ENCODE peak calls at places on chromosomes 11 and 22, in nine cellular contexts. One of them, this sample, is unnamed.

GRCh38 chr22:19610518-19611253 is 86.5 kb upstream of the CLDN5 start:
- DNase-seq in PC-3: no peak
- DNase-seq in body of pancreas: no peak
- DNase-seq in H9: peak
- DNase-seq in heart right ventricle: no peak
- DNase-seq in fibroblast of mammary gland: no peak
- DNase-seq in prostate gland: no peak
- DNase-seq in HFFc6: no peak
- DNase-seq in adrenal gland: no peak
- DNase-seq in this sample: no peak

GRCh38 chr11:59012942-59013256 is 73.2 kb upstream of the GLYATL1B start:
- DNase-seq in PC-3: no peak
- DNase-seq in body of pancreas: peak
- DNase-seq in H9: no peak
- DNase-seq in heart right ventricle: no peak
- DNase-seq in fibroblast of mammary gland: no peak
- DNase-seq in prostate gland: peak
- DNase-seq in HFFc6: no peak
- DNase-seq in adrenal gland: no peak
- DNase-seq in this sample: no peak

GRCh38 chr11:1852885-1853284 is at the start of gene LSP1:
- DNase-seq in PC-3: no peak
- DNase-seq in body of pancreas: no peak
- DNase-seq in H9: no peak
- DNase-seq in heart right ventricle: no peak
- DNase-seq in fibroblast of mammary gland: no peak
- DNase-seq in prostate gland: no peak
- DNase-seq in HFFc6: no peak
- DNase-seq in adrenal gland: no peak
- DNase-seq in this sample: no peak

GRCh38 chr22:26322179-26322905 is 106.7 kb upstream of the ASPHD2 start:
- DNase-seq in PC-3: peak
- DNase-seq in body of pancreas: no peak
- DNase-seq in H9: no peak
- DNase-seq in heart right ventricle: no peak
- DNase-seq in fibroblast of mammary gland: peak
- DNase-seq in prostate gland: no peak
- DNase-seq in HFFc6: peak
- DNase-seq in adrenal gland: no peak
- DNase-seq in this sample: no peak

GRCh38 chr11:61315260-61315659 is 17.6 kb downstream of the DDB1 start:
- DNase-seq in PC-3: peak
- DNase-seq in body of pancreas: no peak
- DNase-seq in H9: no peak
- DNase-seq in heart right ventricle: no peak
- DNase-seq in fibroblast of mammary gland: no peak
- DNase-seq in prostate gland: no peak
- DNase-seq in HFFc6: no peak
- DNase-seq in adrenal gland: peak
- DNase-seq in this sample: no peak

GRCh38 chr11:20474176-20474950 is 86.8 kb downstream of the PRMT3 start:
- DNase-seq in PC-3: no peak
- DNase-seq in body of pancreas: no peak
- DNase-seq in H9: peak
- DNase-seq in heart right ventricle: peak
- DNase-seq in fibroblast of mammary gland: no peak
- DNase-seq in prostate gland: no peak
- DNase-seq in HFFc6: no peak
- DNase-seq in adrenal gland: no peak
- DNase-seq in this sample: no peak

GRCh38 chr11:63246045-63246444 is 2.6 kb upstream of the SLC22A25 start:
- DNase-seq in PC-3: no peak
- DNase-seq in body of pancreas: no peak
- DNase-seq in H9: no peak
- DNase-seq in heart right ventricle: no peak
- DNase-seq in fibroblast of mammary gland: no peak
- DNase-seq in prostate gland: no peak
- DNase-seq in HFFc6: no peak
- DNase-seq in adrenal gland: no peak
- DNase-seq in this sample: no peak

GRCh38 chr11:35639591-35640179 is 21.4 kb downstream of the FJX1 start:
- DNase-seq in PC-3: no peak
- DNase-seq in body of pancreas: no peak
- DNase-seq in H9: no peak
- DNase-seq in heart right ventricle: no peak
- DNase-seq in fibroblast of mammary gland: no peak
- DNase-seq in prostate gland: no peak
- DNase-seq in HFFc6: no peak
- DNase-seq in adrenal gland: no peak
- DNase-seq in this sample: no peak

GRCh38 chr11:30873924-30874323 is 287.8 kb upstream of the MPPED2 start:
- DNase-seq in PC-3: no peak
- DNase-seq in body of pancreas: no peak
- DNase-seq in H9: no peak
- DNase-seq in heart right ventricle: no peak
- DNase-seq in fibroblast of mammary gland: no peak
- DNase-seq in prostate gland: no peak
- DNase-seq in HFFc6: no peak
- DNase-seq in adrenal gland: no peak
- DNase-seq in this sample: no peak

GRCh38 chr11:34235189-34235588 is 122.6 kb downstream of the ABTB2 start:
- DNase-seq in PC-3: no peak
- DNase-seq in body of pancreas: no peak
- DNase-seq in H9: no peak
- DNase-seq in heart right ventricle: no peak
- DNase-seq in fibroblast of mammary gland: no peak
- DNase-seq in prostate gland: no peak
- DNase-seq in HFFc6: no peak
- DNase-seq in adrenal gland: no peak
- DNase-seq in this sample: no peak

GRCh38 chr11:46305295-46305694 is 27.8 kb downstream of the CREB3L1 start:
- DNase-seq in PC-3: no peak
- DNase-seq in body of pancreas: no peak
- DNase-seq in H9: no peak
- DNase-seq in heart right ventricle: no peak
- DNase-seq in fibroblast of mammary gland: no peak
- DNase-seq in prostate gland: no peak
- DNase-seq in HFFc6: peak
- DNase-seq in adrenal gland: no peak
- DNase-seq in this sample: no peak

GRCh38 chr11:22510010-22510409 is 115.6 kb downstream of the FANCF start:
- DNase-seq in PC-3: no peak
- DNase-seq in body of pancreas: no peak
- DNase-seq in H9: no peak
- DNase-seq in heart right ventricle: no peak
- DNase-seq in fibroblast of mammary gland: peak
- DNase-seq in prostate gland: no peak
- DNase-seq in HFFc6: no peak
- DNase-seq in adrenal gland: no peak
- DNase-seq in this sample: no peak

GRCh38 chr11:132054822-132055221 is 684.4 kb downstream of the NTM start:
- DNase-seq in PC-3: peak
- DNase-seq in body of pancreas: no peak
- DNase-seq in H9: no peak
- DNase-seq in heart right ventricle: no peak
- DNase-seq in fibroblast of mammary gland: peak
- DNase-seq in prostate gland: no peak
- DNase-seq in HFFc6: peak
- DNase-seq in adrenal gland: no peak
- DNase-seq in this sample: no peak

GRCh38 chr11:69984457-69985261 is 93.5 kb upstream of the ANO1 start:
- DNase-seq in PC-3: no peak
- DNase-seq in body of pancreas: no peak
- DNase-seq in H9: peak
- DNase-seq in heart right ventricle: no peak
- DNase-seq in fibroblast of mammary gland: no peak
- DNase-seq in prostate gland: no peak
- DNase-seq in HFFc6: no peak
- DNase-seq in adrenal gland: no peak
- DNase-seq in this sample: no peak

DNA sequence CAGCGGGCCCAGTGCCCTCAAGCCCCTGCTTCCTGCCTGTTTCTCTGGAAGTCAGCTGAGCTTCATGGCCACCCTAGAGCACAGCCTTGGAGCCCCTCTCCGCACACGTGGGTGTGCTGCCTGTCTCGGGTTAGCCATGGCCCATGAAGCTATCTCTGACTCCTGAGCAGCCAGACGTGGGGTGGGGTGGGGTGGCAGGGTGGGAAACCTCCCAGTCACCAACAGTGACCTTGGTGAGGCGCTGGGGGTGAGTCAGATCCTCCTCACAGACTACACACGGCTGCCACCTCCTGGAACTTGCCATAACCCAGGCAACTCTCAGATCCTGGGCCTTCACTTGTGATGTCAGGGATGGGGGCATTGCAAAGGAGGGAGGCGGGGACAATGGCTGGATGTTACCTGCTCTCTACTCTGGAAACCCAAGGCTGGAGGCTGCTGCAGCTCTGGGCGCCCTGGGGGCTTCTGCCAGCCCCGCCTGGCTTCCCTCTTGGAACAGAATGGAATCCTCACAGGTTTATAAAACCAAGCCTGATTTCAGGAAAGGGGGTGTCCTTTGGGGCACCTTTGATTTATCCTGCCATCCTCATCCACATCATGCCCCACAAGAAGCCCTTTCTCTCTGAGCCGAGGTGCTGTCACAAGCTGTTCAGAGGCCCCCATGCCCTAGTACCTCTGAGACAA is 88.4 kb downstream of the SNX19 start:
- DNase-seq in PC-3: peak
- DNase-seq in body of pancreas: peak
- DNase-seq in H9: peak
- DNase-seq in heart right ventricle: peak
- DNase-seq in fibroblast of mammary gland: peak
- DNase-seq in prostate gland: no peak
- DNase-seq in HFFc6: peak
- DNase-seq in adrenal gland: peak
- DNase-seq in this sample: peak
- TF ChIP-seq CTCF in PC-3: peak
- TF ChIP-seq CTCF in body of pancreas: peak
- TF ChIP-seq CTCF in H9: peak
- TF ChIP-seq CTCF in heart right ventricle: peak
- TF ChIP-seq CTCF in fibroblast of mammary gland: peak
- TF ChIP-seq CTCF in prostate gland: peak
- TF ChIP-seq CTCF in HFFc6: peak
- TF ChIP-seq CTCF in adrenal gland: peak
- TF ChIP-seq CTCF in this sample: peak

GRCh38 chr22:37259540-37260029 is 15.5 kb upstream of the RAC2 start:
- DNase-seq in PC-3: peak
- DNase-seq in body of pancreas: no peak
- DNase-seq in H9: peak
- DNase-seq in heart right ventricle: no peak
- DNase-seq in fibroblast of mammary gland: peak
- DNase-seq in prostate gland: no peak
- DNase-seq in HFFc6: peak
- DNase-seq in adrenal gland: no peak
- DNase-seq in this sample: no peak
- TF ChIP-seq CTCF in PC-3: peak
- TF ChIP-seq CTCF in body of pancreas: no peak
- TF ChIP-seq CTCF in H9: peak
- TF ChIP-seq CTCF in heart right ventricle: no peak
- TF ChIP-seq CTCF in fibroblast of mammary gland: peak
- TF ChIP-seq CTCF in prostate gland: peak
- TF ChIP-seq CTCF in HFFc6: peak
- TF ChIP-seq CTCF in adrenal gland: peak
- TF ChIP-seq CTCF in this sample: peak

DNA sequence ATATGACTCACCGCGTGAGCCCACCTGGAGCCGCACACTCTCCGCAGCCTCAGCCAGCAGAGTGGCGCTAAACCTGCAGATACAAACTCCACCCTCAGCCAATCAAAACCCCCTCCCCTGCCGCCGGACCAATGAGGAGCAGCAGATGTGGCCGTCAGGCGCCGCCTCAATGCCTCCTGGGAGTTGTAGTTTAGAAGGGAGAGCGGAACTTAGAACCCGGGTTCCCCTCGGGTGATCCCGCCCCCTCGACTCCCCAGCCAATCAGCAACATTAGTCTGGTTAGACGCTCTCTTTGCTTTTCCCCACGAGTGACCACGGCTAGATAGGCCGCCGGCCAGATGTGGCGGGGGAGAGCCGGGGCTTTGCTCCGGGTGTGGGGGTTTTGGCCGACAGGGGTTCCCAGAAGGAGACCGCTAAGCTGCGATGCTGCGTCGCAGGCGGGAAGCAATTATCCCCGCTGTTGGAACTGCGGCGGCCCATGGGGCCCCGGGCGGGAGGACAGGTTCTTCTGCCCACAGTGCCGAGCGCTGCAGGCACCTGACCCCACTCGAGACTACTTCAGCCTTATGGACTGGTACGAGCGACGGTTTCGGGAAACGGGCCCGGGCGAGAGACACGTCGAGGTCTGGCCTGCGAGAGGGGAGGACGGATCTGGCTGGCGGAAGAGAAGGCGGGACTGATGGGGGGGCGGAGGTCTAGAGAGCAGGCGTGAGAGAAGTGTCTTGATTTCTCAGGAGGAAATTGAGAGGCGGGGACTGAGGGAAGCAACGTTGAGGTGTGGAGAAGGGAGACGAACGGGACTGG is at the start of the genes CHEK2 and HSCB:
- DNase-seq in PC-3: peak
- DNase-seq in body of pancreas: peak
- DNase-seq in H9: peak
- DNase-seq in heart right ventricle: peak
- DNase-seq in fibroblast of mammary gland: peak
- DNase-seq in prostate gland: peak
- DNase-seq in HFFc6: peak
- DNase-seq in adrenal gland: peak
- DNase-seq in this sample: peak
- TF ChIP-seq CTCF in PC-3: peak
- TF ChIP-seq CTCF in body of pancreas: peak
- TF ChIP-seq CTCF in H9: no peak
- TF ChIP-seq CTCF in heart right ventricle: peak
- TF ChIP-seq CTCF in fibroblast of mammary gland: peak
- TF ChIP-seq CTCF in prostate gland: peak
- TF ChIP-seq CTCF in HFFc6: peak
- TF ChIP-seq CTCF in adrenal gland: no peak
- TF ChIP-seq CTCF in this sample: no peak

DNA sequence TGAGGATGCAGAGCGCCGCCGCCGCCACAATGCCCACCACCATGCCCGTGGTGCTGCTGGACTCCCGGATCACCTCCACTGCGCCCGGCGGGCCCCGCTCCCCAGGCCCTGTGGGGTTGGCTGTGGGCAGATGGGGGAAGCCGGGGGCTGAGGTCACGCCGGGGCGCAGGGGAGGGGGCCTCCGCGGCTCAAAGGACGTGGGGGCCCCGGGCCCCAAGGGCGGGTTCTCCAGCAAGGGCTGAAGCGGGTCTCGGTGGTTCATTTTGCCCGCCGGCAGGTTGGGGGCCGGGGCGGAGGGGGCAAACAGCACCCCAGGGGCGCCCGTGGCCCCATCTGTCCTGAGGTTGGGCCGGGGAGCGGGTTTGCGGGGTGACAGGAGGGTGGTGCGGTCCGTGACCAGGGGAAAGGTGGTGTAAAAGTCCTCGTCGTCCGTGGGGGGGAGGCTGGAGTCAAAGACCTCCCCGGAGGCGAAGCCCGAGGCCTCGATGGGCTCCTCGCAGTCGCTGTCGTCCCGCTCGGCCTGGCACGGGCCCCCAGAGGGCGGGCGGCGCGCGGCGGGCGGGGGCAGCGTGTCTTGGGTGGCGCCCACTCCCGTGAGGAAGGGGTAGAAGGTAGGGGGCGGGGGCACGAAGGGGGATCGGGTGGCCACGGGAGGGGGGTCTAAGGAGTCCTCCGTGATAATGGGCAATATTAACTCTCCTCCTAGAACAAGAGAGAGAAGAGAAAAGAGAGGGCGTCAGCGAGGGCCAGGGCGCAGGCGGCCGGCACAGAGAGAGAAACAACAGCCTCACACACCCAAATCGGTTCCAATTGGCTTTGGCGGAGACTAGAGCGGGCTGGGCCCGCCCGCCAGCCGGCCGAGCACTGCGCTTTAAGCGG is 16.6 kb downstream of the SLC22A12 start:
- DNase-seq in PC-3: peak
- DNase-seq in body of pancreas: no peak
- DNase-seq in H9: no peak
- DNase-seq in heart right ventricle: no peak
- DNase-seq in fibroblast of mammary gland: peak
- DNase-seq in prostate gland: no peak
- DNase-seq in HFFc6: no peak
- DNase-seq in adrenal gland: no peak
- DNase-seq in this sample: no peak
- TF ChIP-seq CTCF in PC-3: no peak
- TF ChIP-seq CTCF in body of pancreas: no peak
- TF ChIP-seq CTCF in H9: no peak
- TF ChIP-seq CTCF in heart right ventricle: no peak
- TF ChIP-seq CTCF in fibroblast of mammary gland: no peak
- TF ChIP-seq CTCF in prostate gland: no peak
- TF ChIP-seq CTCF in HFFc6: no peak
- TF ChIP-seq CTCF in adrenal gland: no peak
- TF ChIP-seq CTCF in this sample: no peak

This sample was measured in progenitor cell of endocrine pancreas.